ENCODE peak calls at places on chromosome 19, in six cellular contexts. F is CD4-positive, alpha-beta memory T cell; U is activated CD4-positive, alpha-beta T cell treated with anti-CD3 and anti-CD28 coated beads, Interleukin-2, amount 50 U/mL, for 48 hours; I is stimulated activated CD4-positive, alpha-beta T cell treated with anti-CD3 and anti-CD28 coated beads, Interleukin-4, amount 100 ng/mL, for 48 hours; B is HS-27A; S is nephron progenitor cell. Y is an unnamed sample.

GRCh38 chr19:33957804-33958203 is 161.1 kb downstream of the KCTD15 start:
- DNase-seq in F (no peak), U (no peak), I (no peak), B (no peak), S (no peak), Y (no peak)

GRCh38 chr19:45517641-45518468 is 10.6 kb downstream of the VASP start:
- DNase-seq in F (no peak), U (no peak), I (no peak), B (no peak), S (no peak), Y (no peak)

GRCh38 chr19:8146877-8147575 is 2.4 kb downstream of the FBN3 start:
- DNase-seq in F (no peak), U (no peak), I (no peak), B (no peak), S (no peak), Y (no peak)

GRCh38 chr19:18832331-18833140 is 777 bp downstream of the UPF1 start:
- DNase-seq in F (no peak), U (peak; percentile 38), I (no peak), B (no peak), S (peak; percentile 46), Y (no peak)

GRCh38 chr19:28949027-28949426 is 263.9 kb downstream of the UQCRFS1 start:
- DNase-seq in F (no peak), U (no peak), I (no peak), B (no peak), S (no peak), Y (no peak)

GRCh38 chr19:28665748-28666147 is 547.2 kb downstream of the UQCRFS1 start:
- DNase-seq in F (no peak), U (no peak), I (no peak), B (no peak), S (no peak), Y (no peak)

GRCh38 chr19:734716-735115 is 16.2 kb upstream of the MISP start:
- DNase-seq in F (no peak), U (no peak), I (no peak), B (no peak), S (no peak), Y (no peak)

GRCh38 chr19:23520441-23520840 is 125.2 kb upstream of the ZNF91 start:
- DNase-seq in F (no peak), U (no peak), I (no peak), B (no peak), S (no peak), Y (no peak)

GRCh38 chr19:36014029-36014924 is at the start of gene ALKBH6:
- DNase-seq in F (peak; percentile 98), U (peak; percentile 100), I (peak; percentile 100), B (peak; percentile 100), S (peak; percentile 99), Y (peak; percentile 100)

GRCh38 chr19:45766919-45767346 is 2.1 kb downstream of the SIX5 start:
- DNase-seq in F (no peak), U (no peak), I (no peak), B (no peak), S (peak; percentile 42), Y (no peak)

GRCh38 chr19:40312533-40312932 is 27.4 kb upstream of the AKT2 start:
- DNase-seq in F (no peak), U (no peak), I (no peak), B (no peak), S (no peak), Y (no peak)

GRCh38 chr19:37551123-37551993 is 43.2 kb downstream of the ZNF571 start:
- DNase-seq in F (peak; percentile 48), U (peak; percentile 42), I (peak; percentile 51), B (no peak), S (no peak), Y (no peak)

GRCh38 chr19:57068921-57069697 is 50.7 kb upstream of the USP29 start:
- DNase-seq in F (no peak), U (no peak), I (no peak), B (no peak), S (no peak), Y (no peak)

GRCh38 chr19:7868326-7868670 is 5.9 kb downstream of the PRR36 start:
- DNase-seq in F (no peak), U (no peak), I (no peak), B (no peak), S (no peak), Y (peak; percentile 49)

GRCh38 chr19:38665950-38666661 is 18.7 kb downstream of the ACTN4 start:
- DNase-seq in F (no peak), U (no peak), I (no peak), B (peak; percentile 98), S (peak; percentile 64), Y (peak; percentile 56)

GRCh38 chr19:17951151-17952040 is 15.5 kb upstream of the KCNN1 start:
- DNase-seq in F (no peak), U (no peak), I (no peak), B (no peak), S (peak; percentile 43), Y (no peak)

GRCh38 chr19:33362508-33363228 is 10.8 kb upstream of the CEBPG start:
- DNase-seq in F (no peak), U (no peak), I (no peak), B (no peak), S (no peak), Y (no peak)

GRCh38 chr19:1247747-1248453 is 483 bp upstream of the MIDN start:
- DNase-seq in F (peak; percentile 72), U (peak; percentile 69), I (no peak), B (no peak), S (peak; percentile 57), Y (peak; percentile 91)

Y was measured in psoas muscle.